ENCODE peak calls at places on chromosomes 16 and 17, in four cellular contexts. I is GM23338, U is tibial artery, C is body of pancreas. V is an unnamed sample.
A peak's percentile ranks its signal among the peaks of the same experiment; 100 is the strongest.

GRCh38 chr16:4689091-4689671 is 4.2 kb upstream of the NUDT16L1 start:
- DNase-seq in I (no peak), U (no peak), C (no peak), V (peak; percentile 24)

GRCh38 chr16:58329147-58329546 is 34.3 kb upstream of the PRSS54 start:
- DNase-seq in I (no peak), U (no peak), C (no peak), V (no peak)

GRCh38 chr17:34823023-34823422 is 138.2 kb downstream of the CCT6B start:
- DNase-seq in I (no peak), U (no peak), C (no peak), V (no peak)

GRCh38 chr17:48767263-48767774 is 38.8 kb upstream of the HOXB13 start:
- DNase-seq in I (peak; percentile 34), U (peak; percentile 48), C (no peak), V (no peak)

GRCh38 chr16:11256657-11257130 is 690 bp upstream of the SOCS1 start:
- DNase-seq in I (peak; percentile 71), U (peak; percentile 86), C (peak; percentile 54), V (no peak)

GRCh38 chr17:31424944-31425582 is 33.6 kb downstream of the RAB11FIP4 start:
- DNase-seq in I (peak; percentile 62), U (no peak), C (peak; percentile 18), V (no peak)

GRCh38 chr17:3531266-3532101 is 26.1 kb downstream of the TRPV3 start:
- DNase-seq in I (no peak), U (peak; percentile 56), C (no peak), V (no peak)

GRCh38 chr16:56675685-56676210 is 6.1 kb downstream of the MT1H start:
- DNase-seq in I (peak; percentile 78), U (no peak), C (no peak), V (no peak)

DNA sequence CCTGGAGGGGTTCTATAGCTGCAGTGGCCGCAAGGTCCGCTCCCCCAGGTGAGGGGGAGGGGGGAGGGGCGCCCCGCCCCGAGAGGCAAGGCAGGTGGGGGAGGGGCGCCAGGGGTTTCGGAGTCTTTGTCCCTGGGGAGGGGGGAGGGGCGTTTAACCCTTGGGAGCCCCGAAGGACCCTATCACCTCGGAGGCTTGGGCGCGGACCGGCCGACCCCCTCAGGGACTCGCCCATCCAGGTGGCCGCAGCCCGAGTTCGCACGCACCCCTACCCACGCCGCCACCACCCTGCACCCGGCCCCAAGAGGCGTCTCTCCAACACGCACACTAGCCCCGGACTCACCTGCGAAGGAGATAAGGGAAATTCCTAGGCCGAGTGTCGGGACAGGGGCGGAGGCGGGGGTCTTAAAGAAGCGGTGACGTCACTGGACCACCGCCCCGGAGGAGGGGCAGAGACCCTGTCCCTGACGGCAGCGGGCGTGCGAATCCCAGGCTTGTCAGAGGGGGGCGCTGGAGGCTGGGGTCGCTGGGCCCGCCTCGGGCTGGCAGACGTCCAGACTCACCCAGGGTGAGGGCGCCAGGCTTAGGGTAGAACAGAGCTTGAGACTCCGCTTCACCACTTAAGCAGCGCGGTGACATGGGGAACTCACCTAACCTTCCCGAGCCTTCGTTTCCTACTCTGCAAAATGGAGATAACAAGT is at the start of gene CLDN6:
- DNase-seq in I (peak; percentile 98), U (no peak), C (peak; percentile 50), V (no peak)
- TF ChIP-seq CTCF in I (peak; percentile 94), U (no peak), C (peak; percentile 11), V (peak; percentile 44)

GRCh38 chr16:78985736-78986605 is 614.6 kb downstream of the MAF start:
- DNase-seq in I (no peak), U (no peak), C (no peak), V (no peak)

GRCh38 chr16:78984887-78985464 is 615.6 kb downstream of the MAF start:
- DNase-seq in I (no peak), U (no peak), C (no peak), V (no peak)

GRCh38 chr16:78987676-78988075 is 612.9 kb downstream of the MAF start:
- DNase-seq in I (no peak), U (no peak), C (no peak), V (no peak)

GRCh38 chr16:78990309-78990701 is 610.2 kb downstream of the MAF start:
- DNase-seq in I (no peak), U (no peak), C (no peak), V (no peak)

DNA sequence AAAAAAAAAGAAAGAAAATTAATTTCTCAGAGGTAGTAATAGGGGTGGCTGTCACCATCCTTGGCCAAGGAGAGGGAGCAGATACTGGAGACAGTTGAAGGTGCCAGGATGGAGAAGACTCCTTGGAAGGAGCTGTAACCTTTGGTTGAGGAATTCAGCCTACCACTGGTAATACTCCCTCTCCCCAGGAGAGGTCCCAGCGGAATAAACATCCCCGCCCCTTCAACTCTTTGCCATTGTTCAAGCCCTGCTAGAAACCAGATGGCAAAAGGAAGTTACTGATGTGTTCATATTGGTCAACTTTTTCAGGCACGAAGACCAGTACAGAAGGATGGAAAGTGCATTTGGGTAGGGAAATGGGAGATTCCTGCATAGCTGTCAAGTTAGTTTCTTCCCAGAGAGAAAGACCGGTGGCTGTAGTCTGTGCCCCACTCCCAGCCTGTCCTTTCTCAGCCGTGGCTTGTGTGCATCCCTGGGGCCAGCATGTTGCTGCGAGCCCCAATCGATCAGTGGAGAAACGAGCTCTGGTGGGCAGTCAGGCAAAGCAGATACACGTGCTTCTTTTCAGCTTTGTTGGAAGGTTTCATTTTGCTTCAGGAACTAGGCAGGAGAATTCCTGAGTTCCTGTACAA is 612.1 kb downstream of the MAF start:
- DNase-seq in I (peak; percentile 63), U (no peak), C (no peak), V (no peak)
- TF ChIP-seq CTCF in I (peak; percentile 53), U (no peak), C (no peak), V (no peak)

DNA sequence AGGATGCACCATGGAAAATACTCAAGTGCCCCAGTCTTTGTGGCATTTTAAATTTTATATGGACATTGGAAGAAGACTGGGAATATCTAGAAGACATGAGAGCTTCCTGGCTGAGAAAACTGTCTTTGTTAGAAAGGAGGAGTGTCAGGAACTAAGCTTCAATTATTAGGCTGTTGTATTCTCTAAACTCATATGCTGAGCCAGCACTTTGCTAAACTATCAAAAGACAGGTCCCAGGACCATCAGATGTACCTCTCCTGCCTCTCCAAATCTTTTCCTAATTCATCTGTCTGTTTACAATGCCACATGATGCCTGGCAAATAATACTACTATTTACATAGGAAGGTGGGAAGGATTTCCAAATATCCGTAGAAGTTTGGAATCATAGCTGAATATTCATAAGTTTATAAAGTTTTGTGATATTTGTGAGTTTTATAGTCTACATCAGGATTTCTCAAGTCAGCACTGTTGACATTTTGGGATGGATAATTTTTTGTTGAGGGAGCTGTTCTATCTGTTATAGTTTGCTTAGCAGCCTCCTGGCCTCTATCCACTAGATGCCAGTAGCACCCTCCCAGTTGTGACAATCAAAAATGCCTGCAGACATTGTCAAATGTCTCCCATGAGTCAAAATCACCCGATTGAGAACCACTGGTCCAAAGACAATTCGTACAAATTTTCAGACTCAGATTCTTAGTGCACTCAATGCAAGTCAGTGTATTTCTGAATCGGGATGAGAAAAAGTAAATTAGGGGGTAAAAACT is 61.2 kb upstream of the NETO2 start:
- DNase-seq in I (peak; percentile 2), U (no peak), C (no peak), V (no peak)
- TF ChIP-seq CTCF in I (peak; percentile 37), U (no peak), C (no peak), V (no peak)

GRCh38 chr16:16093625-16094332 is 129.5 kb downstream of the ABCC6 start:
- DNase-seq in I (no peak), U (no peak), C (peak; percentile 31), V (no peak)

GRCh38 chr16:16095646-16096045 is 127.6 kb downstream of the ABCC6 start:
- DNase-seq in I (no peak), U (no peak), C (no peak), V (no peak)

GRCh38 chr16:16096858-16097213 is 126.5 kb downstream of the ABCC6 start:
- DNase-seq in I (no peak), U (no peak), C (no peak), V (no peak)

GRCh38 chr16:16099320-16099719 is 124.0 kb downstream of the ABCC6 start:
- DNase-seq in I (no peak), U (no peak), C (no peak), V (no peak)

DNA sequence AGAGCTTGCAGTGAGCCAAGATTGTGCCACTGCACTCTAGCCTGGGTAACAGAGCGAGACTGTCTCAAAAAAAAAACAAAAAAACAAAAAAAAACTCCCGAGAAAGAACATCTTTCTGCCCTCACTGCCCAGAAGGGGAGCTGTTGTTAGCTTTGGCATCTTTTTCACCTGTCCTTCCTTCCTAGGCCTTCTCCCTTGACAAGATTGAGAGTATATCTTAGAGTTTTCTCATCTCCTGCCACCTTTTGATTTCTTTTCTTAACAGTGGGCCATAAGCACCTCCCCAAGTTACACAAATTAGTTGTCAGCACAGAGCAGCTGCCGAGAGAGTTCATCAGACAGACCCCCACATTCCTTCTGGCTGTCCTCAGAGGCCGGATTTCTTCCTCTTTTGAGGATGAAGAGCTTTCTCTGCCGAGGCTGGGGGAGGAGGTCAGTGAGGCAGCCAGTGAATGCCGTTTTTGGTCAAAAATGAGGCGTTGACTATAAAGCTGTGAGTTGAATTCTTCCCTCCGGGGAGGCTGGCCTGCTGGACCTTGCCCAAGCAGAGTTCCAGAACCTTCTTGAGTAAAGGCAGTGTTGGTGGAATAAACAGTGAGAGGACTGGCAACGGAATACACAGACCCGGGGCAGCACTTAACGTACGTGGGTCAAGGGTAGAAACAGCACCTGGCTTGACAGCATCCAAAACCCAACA is 127.0 kb downstream of the ABCC6 start:
- DNase-seq in I (peak; percentile 42), U (peak; percentile 92), C (peak; percentile 33), V (no peak)
- TF ChIP-seq CTCF in I (peak; percentile 26), U (peak; percentile 22), C (peak; percentile 40), V (no peak)

V was measured in CD14-positive monocyte.